ENCODE peak calls at places on chromosomes 4 and X, in five cellular contexts. F, K, L, S and P are unnamed samples.
A peak's percentile ranks its signal among the peaks of the same experiment; 100 is the strongest.

GRCh38 chrX:11757729-11758399 is at the start of gene MSL3:
- DNase-seq in F (peak; percentile 81), K (no peak), L (no peak), S (peak; percentile 87), P (peak; percentile 61)

GRCh38 chr4:156144961-156145360 is 191.3 kb upstream of the CTSO start:
- DNase-seq in F (no peak), K (no peak), L (no peak), S (no peak), P (no peak)

GRCh38 chrX:11546917-11547316 is 118.8 kb downstream of the ARHGAP6 start:
- DNase-seq in F (no peak), K (no peak), L (no peak), S (no peak), P (no peak)

GRCh38 chr4:8079031-8079885 is 79.4 kb downstream of the ABLIM2 start:
- DNase-seq in F (peak; percentile 29), K (no peak), L (no peak), S (peak; percentile 77), P (no peak)

GRCh38 chrX:27598312-27598711 is 8.2 kb downstream of the DCAF8L2 start:
- DNase-seq in F (no peak), K (peak; percentile 52), L (no peak), S (no peak), P (no peak)

GRCh38 chr4:115113382-115114106 is at the start of gene NDST4:
- DNase-seq in F (no peak), K (no peak), L (no peak), S (no peak), P (no peak)

GRCh38 chr4:99784836-99785235 is 31.8 kb upstream of the DAPP1 start:
- DNase-seq in F (no peak), K (no peak), L (no peak), S (no peak), P (no peak)

GRCh38 chrX:54786972-54787371 is 11.1 kb downstream of the ITIH6 start:
- DNase-seq in F (no peak), K (no peak), L (no peak), S (no peak), P (no peak)

GRCh38 chr4:89755210-89755609 is 81.8 kb downstream of the SNCA start:
- DNase-seq in F (no peak), K (no peak), L (no peak), S (no peak), P (no peak)

GRCh38 chr4:8546766-8547107 is 33.5 kb upstream of the GPR78 start:
- DNase-seq in F (no peak), K (no peak), L (no peak), S (no peak), P (no peak)

GRCh38 chr4:16031554-16032381 is 52.1 kb downstream of the PROM1 start:
- DNase-seq in F (no peak), K (no peak), L (no peak), S (no peak), P (no peak)

GRCh38 chr4:134421734-134422133 is 220.1 kb upstream of the PABPC4L start:
- DNase-seq in F (no peak), K (no peak), L (no peak), S (peak; percentile 3), P (no peak)

GRCh38 chr4:71872767-71873422 is 89.0 kb upstream of the GC start:
- DNase-seq in F (no peak), K (no peak), L (no peak), S (no peak), P (no peak)

GRCh38 chr4:70613893-70614572 is 14.5 kb upstream of the ENAM start:
- DNase-seq in F (no peak), K (no peak), L (no peak), S (no peak), P (no peak)

GRCh38 chr4:38387348-38387747 is 276.7 kb upstream of the KLF3 start:
- DNase-seq in F (no peak), K (peak; percentile 50), L (no peak), S (peak; percentile 23), P (peak; percentile 6)

GRCh38 chr4:83768146-83768545 is 232.2 kb downstream of the GPAT3 start:
- DNase-seq in F (no peak), K (no peak), L (no peak), S (no peak), P (no peak)

GRCh38 chr4:83767017-83767541 is 231.2 kb downstream of the GPAT3 start:
- DNase-seq in F (no peak), K (no peak), L (no peak), S (no peak), P (no peak)

GRCh38 chr4:83772680-83773079 is 236.8 kb downstream of the GPAT3 start:
- DNase-seq in F (no peak), K (no peak), L (no peak), S (no peak), P (peak; percentile 2)

DNA sequence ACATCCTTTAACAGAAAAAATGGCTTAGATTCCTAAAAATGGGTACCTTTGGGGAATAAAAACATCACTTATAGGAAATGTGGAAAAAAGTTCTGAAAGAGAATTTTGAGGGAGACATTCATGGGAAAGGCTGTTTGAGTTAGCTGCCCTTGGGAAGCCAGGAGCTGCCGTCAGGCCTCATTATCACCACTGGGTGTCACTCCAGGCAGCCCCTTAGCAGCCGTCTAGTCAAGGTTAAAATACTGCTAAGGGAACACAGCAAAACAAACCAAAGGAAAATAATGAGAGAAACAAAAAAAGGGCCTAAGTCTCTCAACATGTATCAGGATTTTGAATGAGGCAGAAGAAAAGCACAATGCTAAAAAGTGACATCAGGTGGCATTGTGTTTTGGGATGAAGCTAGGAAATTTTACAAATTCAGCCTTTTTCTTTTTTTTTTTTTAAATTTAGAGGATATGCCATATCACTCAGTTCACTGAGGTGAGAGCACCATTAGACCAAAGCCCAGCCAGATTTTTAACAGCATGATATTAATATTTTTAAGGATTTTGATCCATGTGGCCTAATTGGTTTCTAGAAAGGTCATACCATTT is 235.3 kb downstream of the GPAT3 start:
- DNase-seq in F (peak; percentile 25), K (peak; percentile 21), L (no peak), S (peak; percentile 6), P (peak; percentile 60)
- TF ChIP-seq MXI1 in F (no peak), K (no peak), L (no peak), S (no peak), P (no peak)

DNA sequence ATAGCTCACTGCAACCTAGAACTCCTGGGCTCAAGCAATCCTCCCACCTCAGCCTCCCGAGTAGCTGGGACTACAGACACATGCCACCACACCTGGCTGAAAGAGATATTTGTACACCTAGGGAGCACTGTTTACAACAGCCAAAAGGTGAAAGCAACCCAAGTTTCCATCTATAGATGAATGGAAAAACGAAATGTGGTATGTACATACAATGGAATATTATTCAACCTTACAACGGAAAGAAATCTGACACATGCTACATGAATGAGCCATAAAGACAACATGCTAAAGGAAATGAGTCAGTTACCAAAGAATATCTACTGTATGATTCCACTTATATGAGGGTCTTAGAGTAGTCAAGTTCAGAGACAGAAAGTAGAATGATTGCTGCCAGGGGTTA is 52.2 kb downstream of the ABCG2 start:
- DNase-seq in F (no peak), K (no peak), L (no peak), S (no peak), P (peak; percentile 73)
- TF ChIP-seq MXI1 in F (no peak), K (no peak), L (no peak), S (no peak), P (no peak)

GRCh38 chr4:4853921-4854648 is 5.4 kb upstream of the MSX1 start:
- DNase-seq in F (no peak), K (no peak), L (no peak), S (no peak), P (no peak)

GRCh38 chr4:4853371-4853823 is 6.1 kb upstream of the MSX1 start:
- DNase-seq in F (no peak), K (no peak), L (no peak), S (peak; percentile 47), P (no peak)

GRCh38 chr4:4851081-4851480 is 8.4 kb upstream of the MSX1 start:
- DNase-seq in F (no peak), K (no peak), L (no peak), S (no peak), P (no peak)

GRCh38 chr4:4851906-4852305 is 7.6 kb upstream of the MSX1 start:
- DNase-seq in F (no peak), K (no peak), L (no peak), S (no peak), P (no peak)

DNA sequence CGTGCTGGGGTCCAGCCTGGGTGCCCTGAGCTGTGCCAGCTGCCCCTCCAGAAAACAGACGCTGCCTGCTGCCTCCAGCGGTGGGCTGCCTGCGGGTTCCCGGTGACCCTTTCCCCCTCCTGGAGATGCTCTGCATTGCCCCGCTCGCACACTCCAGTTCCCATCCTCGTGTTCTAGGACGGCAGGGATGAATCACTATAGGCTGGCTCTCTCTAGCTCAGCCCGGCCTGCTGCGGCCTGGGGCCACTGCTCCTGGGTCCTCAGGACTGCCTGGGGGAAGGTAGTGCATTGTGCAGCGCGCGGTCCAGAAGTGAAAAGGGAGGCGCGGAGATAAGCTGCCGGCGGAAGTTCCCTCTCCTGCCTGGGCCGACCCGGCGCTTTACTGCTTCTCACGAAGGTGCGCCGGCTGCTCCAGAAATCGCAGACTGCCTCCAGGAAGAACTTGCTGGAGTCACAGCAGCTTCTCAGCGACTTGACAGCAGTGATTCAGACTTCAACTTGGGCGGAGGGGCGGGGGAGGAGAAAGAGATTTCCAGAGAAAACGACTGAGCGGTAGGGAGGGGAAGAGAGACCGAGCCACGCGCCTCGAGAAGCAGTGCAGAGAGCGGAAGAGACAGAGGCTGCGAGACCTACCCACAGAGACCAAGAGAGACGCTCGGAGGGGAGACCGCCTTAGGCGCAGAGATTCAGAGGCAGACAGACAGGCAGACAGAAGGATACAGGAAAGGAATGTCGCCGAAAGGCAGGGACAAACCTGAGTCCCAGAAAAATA is 6.7 kb upstream of the MSX1 start:
- DNase-seq in F (peak; percentile 48), K (no peak), L (no peak), S (peak; percentile 79), P (peak; percentile 76)
- TF ChIP-seq MXI1 in F (no peak), K (no peak), L (no peak), S (no peak), P (no peak)

GRCh38 chr4:165330071-165330470 is 2.6 kb downstream of the MSMO1 start:
- DNase-seq in F (no peak), K (no peak), L (no peak), S (no peak), P (no peak)

GRCh38 chr4:165331316-165331715 is 3.8 kb downstream of the MSMO1 start:
- DNase-seq in F (no peak), K (no peak), L (no peak), S (no peak), P (no peak)

GRCh38 chr4:165332502-165332901 is 5.0 kb downstream of the MSMO1 start:
- DNase-seq in F (no peak), K (no peak), L (no peak), S (no peak), P (no peak)

GRCh38 chr4:165330666-165331065 is 3.2 kb downstream of the MSMO1 start:
- DNase-seq in F (no peak), K (no peak), L (no peak), S (no peak), P (no peak)

DNA sequence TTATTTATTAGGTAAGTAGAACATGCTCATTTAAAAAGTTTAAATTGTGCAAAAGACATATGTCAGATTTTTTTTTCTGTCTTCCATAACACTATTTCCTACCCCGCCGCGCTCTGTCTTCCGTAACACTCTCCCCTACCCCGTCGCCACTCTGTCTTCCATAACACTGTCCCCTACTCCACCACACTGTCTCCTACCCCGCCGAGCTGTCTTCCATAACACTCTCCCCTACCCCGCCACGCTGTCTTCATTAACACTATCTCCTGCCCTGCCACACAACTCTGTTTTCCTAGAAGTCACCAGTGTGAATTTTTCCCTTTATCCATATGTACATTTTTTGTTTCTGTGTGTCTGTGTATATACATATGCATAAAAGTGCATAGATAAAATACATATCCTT is 4.4 kb downstream of the MSMO1 start:
- DNase-seq in F (peak; percentile 13), K (no peak), L (no peak), S (no peak), P (no peak)
- TF ChIP-seq MXI1 in F (no peak), K (no peak), L (no peak), S (no peak), P (no peak)

GRCh38 chrX:51496501-51497291 is at the start of gene NUDT11:
- DNase-seq in F (peak; percentile 41), K (no peak), L (no peak), S (peak; percentile 80), P (peak; percentile 72)

GRCh38 chrX:51494409-51494808 is 2.0 kb downstream of the NUDT11 start:
- DNase-seq in F (no peak), K (no peak), L (no peak), S (no peak), P (no peak)
- TF ChIP-seq MXI1 in F (no peak), K (no peak), L (no peak), S (no peak), P (no peak)